ENCODE peak calls at places on chromosome 17, in four cellular contexts. F is OCI-LY7, R is fibroblast of lung, J is PC-9. V is an unnamed sample.

GRCh38 chr17:10063730-10064221 is 134.6 kb downstream of the GAS7 start:
- DNase-seq in F (no peak), R (peak), J (no peak), V (no peak)

GRCh38 chr17:33944412-33944811 is 310.7 kb upstream of the CCL2 start:
- DNase-seq in F (no peak), R (no peak), J (no peak), V (no peak)

GRCh38 chr17:50589112-50589712 is 28.7 kb downstream of the CACNA1G start:
- DNase-seq in F (no peak), R (peak), J (no peak), V (peak)

GRCh38 chr17:181213-182163 is at the start of gene DOC2B:
- DNase-seq in F (no peak), R (no peak), J (no peak), V (peak)

GRCh38 chr17:514584-514983 is 162.0 kb upstream of the RPH3AL start:
- DNase-seq in F (no peak), R (no peak), J (no peak), V (no peak)

GRCh38 chr17:51819341-51819740 is 339.2 kb downstream of the CA10 start:
- DNase-seq in F (no peak), R (no peak), J (no peak), V (no peak)

GRCh38 chr17:10606110-10606509 is 51.0 kb downstream of the MYH3 start:
- DNase-seq in F (no peak), R (no peak), J (no peak), V (no peak)

GRCh38 chr17:74474043-74474792 is 7.8 kb downstream of the CD300A start:
- DNase-seq in F (peak), R (no peak), J (no peak), V (no peak)

GRCh38 chr17:43316522-43317142 is 82.2 kb upstream of the ARL4D start:
- DNase-seq in F (peak), R (no peak), J (no peak), V (no peak)

GRCh38 chr17:76497979-76498885 is 3.0 kb downstream of the RHBDF2 start:
- DNase-seq in F (no peak), R (peak), J (no peak), V (peak)

DNA sequence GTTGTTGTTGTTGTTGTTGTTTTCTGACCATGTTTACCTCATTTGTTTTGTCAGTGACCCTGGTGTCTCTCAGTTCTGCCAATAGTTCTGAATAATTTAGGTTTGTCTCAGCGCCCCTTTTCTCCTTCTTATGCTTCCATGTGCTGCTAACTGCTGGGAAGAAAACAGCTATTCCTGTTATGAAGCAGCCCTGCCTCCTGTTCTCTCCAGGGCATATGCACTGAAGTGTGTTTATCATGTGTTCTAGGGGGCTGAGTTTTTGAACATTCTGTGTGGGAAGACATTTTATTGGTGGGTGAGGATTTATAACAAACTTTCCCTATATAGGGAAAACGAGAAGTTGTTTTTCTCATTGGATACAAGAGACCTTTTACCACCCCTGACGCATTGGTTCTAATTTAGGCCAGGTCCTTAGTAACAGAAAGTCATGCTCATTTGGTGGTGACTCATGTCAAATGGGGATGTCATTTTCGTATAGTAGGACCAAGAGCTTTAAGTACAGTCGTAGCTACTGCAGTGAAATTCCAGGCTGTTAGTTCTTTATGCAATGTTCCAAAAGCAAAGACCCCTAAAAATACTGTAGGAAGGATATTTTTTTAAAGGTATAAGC is 135.6 kb downstream of the TRIM37 start:
- DNase-seq in F (no peak), R (no peak), J (no peak), V (peak)
- H3K4me2 ChIP-seq in F (no peak), R (no peak), J (no peak), V (peak)

GRCh38 chr17:63039899-63040602 is 74.0 kb downstream of the TANC2 start:
- DNase-seq in F (no peak), R (peak), J (no peak), V (peak)
- H3K4me3 ChIP-seq in F (no peak), R (peak), J (no peak), V (peak)

GRCh38 chr17:6496636-6497441 is 52.6 kb downstream of the PIMREG start:
- DNase-seq in F (peak), R (no peak), J (no peak), V (no peak)
- H2AFZ ChIP-seq in F (peak), R (no peak), J (no peak), V (no peak)

GRCh38 chr17:55577687-55578086 is 66.4 kb upstream of the SMIM36 start:
- DNase-seq in F (no peak), R (no peak), J (no peak), V (peak)

GRCh38 chr17:55575058-55575606 is 63.9 kb upstream of the SMIM36 start:
- DNase-seq in F (no peak), R (no peak), J (no peak), V (no peak)

GRCh38 chr17:55580596-55581133 is 69.4 kb upstream of the SMIM36 start:
- DNase-seq in F (no peak), R (no peak), J (no peak), V (no peak)

GRCh38 chr17:55576237-55576998 is 65.2 kb upstream of the SMIM36 start:
- DNase-seq in F (no peak), R (peak), J (peak), V (peak)

DNA sequence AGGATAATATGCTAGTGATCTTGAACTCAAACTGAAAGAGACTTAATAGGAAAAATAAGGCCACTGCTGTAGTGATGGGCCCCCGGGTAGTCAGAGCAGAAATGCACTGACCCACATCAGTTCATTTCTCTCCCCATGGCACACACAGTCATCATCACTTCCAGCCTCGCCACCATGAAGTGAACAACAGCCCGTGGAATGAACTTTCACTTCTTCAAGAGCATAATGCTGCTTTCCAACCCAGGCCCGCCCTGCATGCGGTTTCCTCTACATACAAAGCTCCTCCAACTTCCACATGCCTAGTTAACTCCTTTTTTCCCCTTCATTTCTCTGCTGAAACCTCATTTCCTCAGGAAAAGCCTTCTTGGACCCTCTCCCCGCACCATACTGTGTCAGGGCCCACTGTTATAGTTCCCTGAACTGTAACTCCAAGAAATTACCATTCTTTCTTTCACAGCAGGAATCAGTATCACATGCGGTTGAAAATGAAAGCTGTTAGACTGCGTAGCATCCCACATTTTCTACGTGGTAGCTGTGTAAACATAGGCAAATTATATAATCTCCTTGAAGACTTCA is 65.8 kb upstream of the SMIM36 start:
- DNase-seq in F (no peak), R (peak), J (no peak), V (peak)
- H3K4me2 ChIP-seq in F (no peak), R (peak), J (peak), V (peak)

GRCh38 chr17:28572294-28573099 is 1.2 kb upstream of the PIGS start:
- DNase-seq in F (no peak), R (no peak), J (no peak), V (no peak)
- H3K4me3 ChIP-seq in F (peak), R (no peak), J (peak), V (peak)

GRCh38 chr17:15453782-15454181 is 13.6 kb downstream of the CDRT4 start:
- DNase-seq in F (no peak), R (no peak), J (no peak), V (no peak)
- H2AFZ ChIP-seq in F (no peak), R (no peak), J (no peak), V (no peak)

GRCh38 chr17:64687959-64688358 is 25.9 kb upstream of the SMURF2 start:
- DNase-seq in F (no peak), R (peak), J (peak), V (peak)
- H3K4me2 ChIP-seq in F (no peak), R (no peak), J (no peak), V (peak)

GRCh38 chr17:83109793-83110645 is 30.6 kb downstream of the METRNL start:
- DNase-seq in F (no peak), R (peak), J (peak), V (peak)
- H3K4me3 ChIP-seq in F (no peak), R (peak), J (peak), V (peak)

V was measured in astrocyte.